ENCODE peak calls at places on chromosomes 4 and X, in seven cellular contexts. I is GM04504; S is NCI-H510A; J is myocyte; A is CD8-positive, alpha-beta memory T cell; P is posterior cingulate gyrus; Z is neuronal stem cell. V is an unnamed sample.

GRCh38 chr4:48022192-48022799 is 5.7 kb downstream of the NIPAL1 start:
- DNase-seq in I (no peak), S (no peak), J (no peak), A (no peak), P (no peak), Z (no peak), V (no peak)

GRCh38 chr4:123232439-123232838 is 164.2 kb upstream of the SPRY1 start:
- DNase-seq in I (no peak), S (no peak), J (no peak), A (no peak), P (no peak), Z (no peak), V (no peak)

GRCh38 chr4:165709973-165710526 is 163.0 kb upstream of the TLL1 start:
- DNase-seq in I (no peak), S (peak), J (no peak), A (no peak), P (no peak), Z (no peak), V (no peak)

GRCh38 chr4:48792348-48793006 is 12.4 kb upstream of the FRYL start:
- DNase-seq in I (no peak), S (no peak), J (no peak), A (no peak), P (no peak), Z (no peak), V (no peak)

GRCh38 chr4:180827610-180828009 is 1415.6 kb upstream of the TENM3 start:
- DNase-seq in I (no peak), S (no peak), J (peak), A (no peak), P (no peak), Z (no peak), V (no peak)

GRCh38 chr4:72505314-72505744 is 63.7 kb downstream of the ADAMTS3 start:
- DNase-seq in I (no peak), S (no peak), J (peak), A (no peak), P (no peak), Z (peak), V (no peak)

GRCh38 chr4:69025999-69026387 is 70.3 kb upstream of the UGT2B7 start:
- DNase-seq in I (no peak), S (no peak), J (no peak), A (no peak), P (no peak), Z (no peak), V (no peak)

GRCh38 chr4:109010534-109010933 is 247.7 kb upstream of the ETNPPL start:
- DNase-seq in I (no peak), S (no peak), J (peak), A (no peak), P (no peak), Z (no peak), V (no peak)

GRCh38 chr4:57159866-57160265 is 49.7 kb upstream of the IGFBP7 start:
- DNase-seq in I (no peak), S (no peak), J (no peak), A (no peak), P (no peak), Z (no peak), V (no peak)

GRCh38 chrX:1274786-1275185 is 6.2 kb downstream of the CSF2RA start:
- DNase-seq in I (no peak), S (no peak), J (no peak), A (no peak), P (no peak), Z (no peak), V (no peak)

GRCh38 chr4:99655315-99656081 is 2.1 kb downstream of the C4orf54 start:
- DNase-seq in I (no peak), S (no peak), J (peak), A (no peak), P (no peak), Z (no peak), V (no peak)

GRCh38 chr4:74471228-74471627 is 26.3 kb downstream of the AREG start:
- DNase-seq in I (no peak), S (no peak), J (no peak), A (no peak), P (no peak), Z (no peak), V (no peak)

GRCh38 chr4:158949094-158949493 is 153.8 kb upstream of the RAPGEF2 start:
- DNase-seq in I (no peak), S (no peak), J (peak), A (no peak), P (no peak), Z (no peak), V (no peak)

GRCh38 chr4:67638157-67638556 is 62.8 kb downstream of the UBA6 start:
- DNase-seq in I (no peak), S (no peak), J (no peak), A (no peak), P (no peak), Z (no peak), V (no peak)

GRCh38 chr4:186587416-186588018 is 32.1 kb upstream of the MTNR1A start:
- DNase-seq in I (no peak), S (no peak), J (peak), A (peak), P (peak), Z (peak), V (peak)

GRCh38 chr4:37628977-37629609 is 57.1 kb downstream of the RELL1 start:
- DNase-seq in I (peak), S (no peak), J (peak), A (no peak), P (no peak), Z (no peak), V (no peak)

GRCh38 chr4:77818667-77819408 is at the start of gene CNOT6L:
- DNase-seq in I (peak), S (peak), J (peak), A (peak), P (peak), Z (peak), V (peak)

GRCh38 chrX:131735127-131735526 is 191.3 kb downstream of the OR13H1 start:
- DNase-seq in I (no peak), S (no peak), J (no peak), A (no peak), P (no peak), Z (no peak), V (no peak)

GRCh38 chr4:5051692-5052423 is 578 bp downstream of the STK32B start:
- DNase-seq in I (no peak), S (no peak), J (no peak), A (no peak), P (peak), Z (peak), V (no peak)

GRCh38 chr4:8171941-8172924 is 13.6 kb upstream of the ABLIM2 start:
- DNase-seq in I (no peak), S (no peak), J (no peak), A (no peak), P (no peak), Z (no peak), V (no peak)

GRCh38 chrX:109839694-109840358 is 106.8 kb upstream of the ACSL4 start:
- DNase-seq in I (no peak), S (no peak), J (no peak), A (no peak), P (no peak), Z (no peak), V (no peak)

V was measured in CD4-positive, alpha-beta T cell.